ENCODE peak calls at places on chromosomes 4 and X, in eight cellular contexts. E, O, M, F, Z, I, P and Y are unnamed samples.

GRCh38 chr4:61580721-61581377 is 380.7 kb downstream of the ADGRL3 start:
- DNase-seq in E (no peak), O (no peak), M (no peak), F (no peak), Z (no peak), I (peak; percentile 65), P (peak; percentile 33), Y (no peak)

GRCh38 chr4:71830497-71831178 is 46.8 kb upstream of the GC start:
- DNase-seq in E (no peak), O (no peak), M (no peak), F (no peak), Z (no peak), I (no peak), P (no peak), Y (no peak)

GRCh38 chr4:1402516-1403101 is 3.6 kb downstream of the NKX1-1 start:
- DNase-seq in E (no peak), O (peak; percentile 42), M (no peak), F (peak; percentile 12), Z (no peak), I (no peak), P (no peak), Y (no peak)

GRCh38 chr4:57043304-57044251 is 64.9 kb downstream of the POLR2B start:
- DNase-seq in E (no peak), O (no peak), M (peak; percentile 25), F (peak; percentile 50), Z (no peak), I (no peak), P (peak; percentile 90), Y (peak; percentile 74)

GRCh38 chr4:55854132-55854531 is 684 bp downstream of the EXOC1 start:
- DNase-seq in E (no peak), O (no peak), M (no peak), F (no peak), Z (no peak), I (no peak), P (no peak), Y (no peak)

GRCh38 chr4:90293320-90293719 is 166.1 kb downstream of the CCSER1 start:
- DNase-seq in E (no peak), O (no peak), M (no peak), F (no peak), Z (no peak), I (no peak), P (peak; percentile 2), Y (no peak)

GRCh38 chrX:43008356-43008755 is 230.4 kb upstream of the PPP1R2C start:
- DNase-seq in E (no peak), O (no peak), M (no peak), F (no peak), Z (no peak), I (no peak), P (no peak), Y (no peak)

GRCh38 chrX:123803331-123803983 is 56.4 kb upstream of the XIAP start:
- DNase-seq in E (peak; percentile 22), O (no peak), M (peak; percentile 15), F (no peak), Z (no peak), I (peak; percentile 79), P (peak; percentile 83), Y (peak; percentile 53)

GRCh38 chr4:11495291-11495690 is 66.6 kb upstream of the HS3ST1 start:
- DNase-seq in E (no peak), O (no peak), M (no peak), F (no peak), Z (no peak), I (no peak), P (peak; percentile 66), Y (no peak)

DNA sequence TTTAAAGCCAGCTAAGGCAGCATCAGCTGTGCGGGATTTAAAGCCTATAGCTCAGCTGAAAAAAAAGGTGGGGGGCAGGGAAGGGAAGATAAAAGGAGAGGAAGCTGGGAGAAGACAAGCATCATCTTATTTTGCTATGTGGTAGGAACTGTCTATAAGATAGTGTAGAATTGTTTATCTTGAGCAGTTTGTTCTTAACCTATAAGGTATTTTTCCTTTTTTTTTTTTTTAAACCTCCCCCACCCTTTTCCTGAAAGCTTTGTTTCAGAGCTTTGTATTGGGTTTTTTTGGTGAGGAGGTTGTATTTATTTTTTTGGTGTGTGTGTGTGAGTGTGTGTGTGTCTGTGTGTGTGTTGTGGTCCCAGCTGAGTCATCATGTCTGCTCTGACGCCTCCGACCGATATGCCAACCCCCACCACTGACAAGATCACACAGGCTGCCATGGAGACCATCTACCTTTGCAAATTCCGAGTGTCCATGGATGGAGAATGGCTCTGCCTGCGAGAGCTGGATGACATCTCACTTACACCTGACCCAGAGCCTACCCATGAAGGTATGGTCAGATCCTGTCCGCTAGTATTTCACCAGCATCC is 531 bp downstream of the RUFY3 start:
- DNase-seq in E (no peak), O (no peak), M (no peak), F (peak; percentile 58), Z (no peak), I (no peak), P (peak; percentile 89), Y (peak; percentile 15)
- H3K4me1 ChIP-seq in E (peaks cover 34% of the 10 kb centered on the region), O (no peaks in the 10 kb centered on the region), M (peaks cover 36% of the 10 kb centered on the region), F (peaks cover 9% of the 10 kb centered on the region), Z (no peaks in the 10 kb centered on the region), I (peaks cover 16% of the 10 kb centered on the region), P (no peaks in the 10 kb centered on the region), Y (peaks cover 11% of the 10 kb centered on the region)

DNA sequence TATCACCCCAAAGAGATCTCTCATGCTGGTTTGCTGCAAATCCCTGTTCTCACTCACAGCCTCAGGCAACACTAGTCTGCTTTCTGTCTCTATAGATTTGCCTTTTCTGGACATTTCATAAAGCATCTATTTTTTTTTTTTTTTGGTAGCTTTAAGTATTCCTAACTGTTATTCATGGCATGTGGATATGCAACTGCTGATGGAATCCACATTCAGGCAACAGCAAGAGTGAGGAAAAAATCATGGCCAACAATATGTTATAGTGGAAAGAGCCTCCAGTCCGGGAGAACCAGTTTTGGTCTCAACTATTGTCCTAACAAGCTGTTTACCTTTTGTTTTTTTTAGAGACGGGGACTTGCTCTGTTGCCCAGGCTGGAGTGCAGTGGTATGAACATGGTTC is 27.1 kb upstream of the TMEM150C start:
- DNase-seq in E (no peak), O (no peak), M (no peak), F (no peak), Z (no peak), I (no peak), P (no peak), Y (no peak)
- H3K4me1 ChIP-seq in E (no peaks in the 10 kb centered on the region), O (no peaks in the 10 kb centered on the region), M (no peaks in the 10 kb centered on the region), F (no peaks in the 10 kb centered on the region), Z (no peaks in the 10 kb centered on the region), I (no peaks in the 10 kb centered on the region), P (no peaks in the 10 kb centered on the region), Y (no peaks in the 10 kb centered on the region)

DNA sequence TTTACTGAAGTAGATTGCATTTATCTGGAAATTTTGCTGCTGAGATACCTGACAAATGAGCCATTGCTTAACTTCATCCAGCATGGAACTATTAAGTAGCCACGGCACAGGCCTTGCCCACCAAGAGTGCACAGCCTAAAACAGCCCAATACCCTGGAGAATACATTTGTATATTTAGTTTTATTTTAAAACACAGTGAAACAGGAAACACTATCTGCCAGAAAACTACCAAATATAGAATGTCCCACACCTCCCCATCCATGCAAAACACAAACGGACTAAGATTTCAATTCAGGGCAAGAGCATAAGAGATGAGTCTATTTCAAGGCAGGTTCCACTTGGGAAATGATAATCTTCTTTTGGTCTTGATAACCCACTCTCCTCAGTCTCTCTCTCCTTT is 57.1 kb downstream of the MAML3 start:
- DNase-seq in E (no peak), O (no peak), M (no peak), F (no peak), Z (no peak), I (no peak), P (no peak), Y (no peak)
- H3K4me1 ChIP-seq in E (peaks cover 28% of the 10 kb centered on the region), O (peaks cover 74% of the 10 kb centered on the region), M (peaks cover 87% of the 10 kb centered on the region), F (peaks cover 52% of the 10 kb centered on the region), Z (peaks cover 36% of the 10 kb centered on the region), I (peaks cover 44% of the 10 kb centered on the region), P (peaks cover 34% of the 10 kb centered on the region), Y (peaks cover 82% of the 10 kb centered on the region)

GRCh38 chr4:89214308-89214707 is 93.3 kb downstream of the GPRIN3 start:
- DNase-seq in E (no peak), O (no peak), M (no peak), F (no peak), Z (no peak), I (no peak), P (no peak), Y (no peak)

GRCh38 chr4:89215736-89216135 is 91.9 kb downstream of the GPRIN3 start:
- DNase-seq in E (no peak), O (no peak), M (no peak), F (no peak), Z (no peak), I (no peak), P (no peak), Y (no peak)

GRCh38 chr4:89216422-89216821 is 91.2 kb downstream of the GPRIN3 start:
- DNase-seq in E (no peak), O (no peak), M (no peak), F (no peak), Z (no peak), I (no peak), P (no peak), Y (no peak)

GRCh38 chr4:89213382-89213701 is 94.3 kb downstream of the GPRIN3 start:
- DNase-seq in E (no peak), O (no peak), M (no peak), F (no peak), Z (no peak), I (no peak), P (no peak), Y (no peak)

GRCh38 chr4:89212666-89213381 is 94.8 kb downstream of the GPRIN3 start:
- DNase-seq in E (no peak), O (no peak), M (no peak), F (no peak), Z (no peak), I (peak; percentile 39), P (peak; percentile 29), Y (no peak)
- H3K4me1 ChIP-seq in E (no peaks in the 10 kb centered on the region), O (no peaks in the 10 kb centered on the region), M (no peaks in the 10 kb centered on the region), F (no peaks in the 10 kb centered on the region), Z (no peaks in the 10 kb centered on the region), I (no peaks in the 10 kb centered on the region), P (no peaks in the 10 kb centered on the region), Y (no peaks in the 10 kb centered on the region)

DNA sequence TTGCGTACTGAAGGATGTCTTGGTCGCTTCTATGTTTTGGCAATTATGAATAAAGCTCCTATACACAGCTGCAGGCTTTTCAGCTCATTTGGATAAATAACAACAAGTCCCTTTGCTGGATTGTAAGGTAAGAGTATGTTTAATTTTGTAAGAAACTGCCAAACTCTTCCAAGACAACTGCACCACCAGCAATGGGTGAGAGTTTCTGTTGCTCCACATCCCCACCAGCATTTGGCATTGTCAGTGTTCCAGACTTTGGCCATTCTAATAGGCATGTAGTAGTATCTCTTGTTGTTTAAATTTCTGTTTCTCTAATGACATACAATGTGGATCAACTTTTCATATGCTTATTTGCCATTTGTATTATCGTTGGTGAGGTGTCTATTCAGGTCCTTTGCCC is 44.3 kb downstream of the FNIP2 start:
- DNase-seq in E (no peak), O (no peak), M (no peak), F (no peak), Z (no peak), I (no peak), P (no peak), Y (no peak)
- H3K4me1 ChIP-seq in E (peaks cover 15% of the 10 kb centered on the region), O (peaks cover 78% of the 10 kb centered on the region), M (peaks cover 77% of the 10 kb centered on the region), F (peaks cover 15% of the 10 kb centered on the region), Z (peaks cover 4% of the 10 kb centered on the region), I (peaks cover 29% of the 10 kb centered on the region), P (peaks cover 2% of the 10 kb centered on the region), Y (peaks cover 53% of the 10 kb centered on the region)

GRCh38 chr4:94232519-94232918 is 24.9 kb downstream of the SMARCAD1 start:
- DNase-seq in E (no peak), O (no peak), M (no peak), F (no peak), Z (no peak), I (no peak), P (no peak), Y (no peak)
- H3K4me1 ChIP-seq in E (no peaks in the 10 kb centered on the region), O (no peaks in the 10 kb centered on the region), M (no peaks in the 10 kb centered on the region), F (no peaks in the 10 kb centered on the region), Z (no peaks in the 10 kb centered on the region), I (no peaks in the 10 kb centered on the region), P (no peaks in the 10 kb centered on the region), Y (peaks cover 16% of the 10 kb centered on the region)